ENCODE peak calls at places on chromosomes 16 and 17, in seven cellular contexts. G is brain microvascular endothelial cell, E is SJSA1, O is Peyer's patch, C is stomach, V is breast epithelium, I is uterus. X is an unnamed sample.
A peak's percentile ranks its signal among the peaks of the same experiment; 100 is the strongest.

GRCh38 chr17:17564896-17565295 is 26.6 kb downstream of the PEMT start:
- DNase-seq in V (no peak), C (no peak), E (no peak), G (no peak), I (no peak), O (no peak), X (no peak)

GRCh38 chr16:17768257-17768656 is 297.5 kb upstream of the XYLT1 start:
- DNase-seq in V (no peak), C (no peak), O (no peak), E (no peak), G (peak; percentile 80), I (no peak), X (no peak)

GRCh38 chr17:13428611-13429042 is 173.1 kb downstream of the HS3ST3A1 start:
- DNase-seq in V (no peak), O (no peak), I (no peak), E (no peak), G (no peak), C (no peak), X (no peak)

GRCh38 chr16:31874354-31875111 is 926 bp downstream of the ZNF267 start:
- DNase-seq in V (no peak), C (no peak), E (no peak), O (no peak), I (no peak), G (peak; percentile 22), X (peak; percentile 19)

GRCh38 chr17:50928662-50929061 is 62.5 kb upstream of the TOB1 start:
- DNase-seq in O (no peak), G (no peak), E (no peak), V (no peak), I (no peak), C (no peak), X (no peak)

GRCh38 chr16:65600046-65600445 is 478.2 kb upstream of the CDH11 start:
- DNase-seq in V (no peak), E (no peak), C (no peak), G (no peak), O (no peak), I (no peak), X (no peak)

GRCh38 chr16:2428051-2428786 is 1.0 kb upstream of the CCNF start:
- DNase-seq in E (peak; percentile 62), O (peak; percentile 65), G (no peak), I (peak; percentile 44), V (no peak), C (peak; percentile 40), X (no peak)

GRCh38 chr17:40699880-40700279 is 3.7 kb downstream of the KRT24 start:
- DNase-seq in G (no peak), E (no peak), V (no peak), C (no peak), I (peak; percentile 31), O (no peak), X (no peak)

GRCh38 chr17:1366234-1366633 is 33.8 kb downstream of the YWHAE start:
- DNase-seq in C (no peak), E (no peak), G (no peak), I (no peak), V (no peak), O (no peak), X (no peak)

GRCh38 chr16:19837331-19837943 is 47.2 kb downstream of the GPRC5B start:
- DNase-seq in I (no peak), G (no peak), O (no peak), E (no peak), V (no peak), C (no peak), X (no peak)

GRCh38 chr16:4936991-4937781 is at the start of gene PPL:
- DNase-seq in C (peak; percentile 97), E (no peak), G (no peak), V (peak; percentile 92), O (peak; percentile 98), I (peak; percentile 61), X (no peak)

GRCh38 chr17:50264263-50265113 is 9.8 kb upstream of the TMEM92 start:
- DNase-seq in V (no peak), G (peak; percentile 46), O (peak; percentile 33), I (peak; percentile 77), C (no peak), E (peak; percentile 58), X (no peak)

GRCh38 chr16:67248401-67249177 is at the start of gene SLC9A5:
- DNase-seq in E (no peak), V (no peak), O (peak; percentile 54), I (no peak), G (no peak), C (no peak), X (no peak)

GRCh38 chr17:77507116-77507885 is 366.5 kb downstream of the SEC14L1 start:
- DNase-seq in G (no peak), C (no peak), O (no peak), E (no peak), I (peak; percentile 9), V (no peak), X (no peak)

GRCh38 chr17:42403150-42403549 is 14.9 kb upstream of the STAT3 start:
- DNase-seq in O (peak; percentile 59), V (no peak), G (no peak), C (peak; percentile 28), I (no peak), E (no peak), X (peak; percentile 38)
- H3K27ac ChIP-seq in O (peak overlapping the region; percentile 54), V (peak overlapping the region; percentile 69), G (no peak overlapping the region), C (no peak overlapping the region), I (peak overlapping the region; percentile 44), E (no peak overlapping the region), X (no peak overlapping the region)

GRCh38 chr16:88539652-88540345 is 30.4 kb upstream of the ZC3H18 start:
- DNase-seq in V (no peak), G (no peak), O (no peak), E (no peak), C (no peak), I (no peak), X (no peak)
- H3K27ac ChIP-seq in V (no peak overlapping the region), G (no peak overlapping the region), O (no peak overlapping the region), E (no peak overlapping the region), C (no peak overlapping the region), I (no peak overlapping the region), X (no peak overlapping the region)

DNA sequence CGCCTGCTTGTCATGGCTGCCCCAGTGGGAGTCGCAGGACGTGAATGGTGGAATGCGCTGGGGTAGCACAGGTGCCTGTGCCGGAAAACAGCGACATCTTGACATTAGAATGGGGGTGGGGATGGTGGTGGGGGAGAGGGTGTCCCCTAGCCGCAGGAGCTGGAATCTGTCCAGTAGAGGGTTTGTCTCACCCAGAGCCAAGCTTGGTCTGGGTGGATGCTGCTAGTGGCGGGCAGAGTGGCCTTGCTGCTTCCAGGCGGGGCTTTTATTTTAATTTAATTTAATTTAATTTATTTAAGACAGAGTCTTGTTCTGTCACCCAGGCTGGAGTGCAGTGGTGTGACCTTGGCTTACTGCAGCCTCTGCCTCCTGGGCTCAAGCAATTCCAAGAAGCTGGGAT is 7.7 kb downstream of the BAIAP2 start:
- DNase-seq in I (no peak), E (no peak), V (no peak), G (no peak), C (no peak), O (no peak), X (no peak)
- H3K27ac ChIP-seq in I (no peak overlapping the region), E (no peak overlapping the region), V (peak overlapping the region; percentile 88), G (no peak overlapping the region), C (no peak overlapping the region), O (no peak overlapping the region), X (no peak overlapping the region)

GRCh38 chr17:81033535-81034167 is 1.3 kb upstream of the BAIAP2 start:
- DNase-seq in E (no peak), V (no peak), O (no peak), C (no peak), I (no peak), G (no peak), X (no peak)
- H3K27ac ChIP-seq in E (no peak overlapping the region), V (no peak overlapping the region), O (no peak overlapping the region), C (no peak overlapping the region), I (no peak overlapping the region), G (no peak overlapping the region), X (no peak overlapping the region)

DNA sequence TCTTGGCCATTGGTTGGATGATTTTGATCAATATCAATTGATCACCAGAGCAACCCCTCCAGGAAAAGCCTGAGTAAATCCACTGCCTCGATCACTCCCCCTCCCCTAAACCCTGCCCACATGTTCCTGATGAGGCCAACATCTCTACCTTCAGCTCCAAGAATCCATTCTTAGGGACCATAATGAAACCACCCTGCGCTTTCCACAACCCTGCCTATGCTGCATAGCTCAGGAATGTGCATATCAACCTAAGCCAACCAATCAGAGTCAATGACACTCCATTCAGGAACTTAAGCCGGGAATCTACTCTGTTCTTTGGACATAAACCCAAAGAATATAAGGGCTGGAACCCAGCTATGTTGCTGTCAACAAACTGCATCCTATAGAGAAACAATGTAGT is 86.3 kb downstream of the MYH11 start:
- DNase-seq in E (no peak), G (peak; percentile 64), I (no peak), V (no peak), C (no peak), O (no peak), X (no peak)
- H3K27ac ChIP-seq in E (no peak overlapping the region), G (peak overlapping the region; percentile 25), I (peak overlapping the region; percentile 54), V (peak overlapping the region; percentile 29), C (no peak overlapping the region), O (no peak overlapping the region), X (no peak overlapping the region)

GRCh38 chr16:15836965-15837611 is 19.7 kb downstream of the MYH11 start:
- DNase-seq in C (no peak), V (no peak), G (no peak), O (no peak), E (no peak), I (no peak), X (no peak)
- H3K27ac ChIP-seq in C (no peak overlapping the region), V (no peak overlapping the region), G (no peak overlapping the region), O (no peak overlapping the region), E (no peak overlapping the region), I (peak overlapping the region; percentile 85), X (no peak overlapping the region)

GRCh38 chr17:63443053-63443452 is 3.1 kb downstream of the CYB561 start:
- DNase-seq in V (no peak), G (no peak), C (no peak), O (no peak), E (no peak), I (no peak), X (no peak)
- H3K27ac ChIP-seq in V (no peak overlapping the region), G (no peak overlapping the region), C (no peak overlapping the region), O (no peak overlapping the region), E (no peak overlapping the region), I (no peak overlapping the region), X (no peak overlapping the region)

GRCh38 chr17:260944-261343 is 79.5 kb upstream of the DOC2B start:
- DNase-seq in C (no peak), I (peak; percentile 1), G (no peak), O (peak; percentile 22), E (peak; percentile 8), V (no peak), X (no peak)
- H3K27ac ChIP-seq in C (no peak overlapping the region), I (peak overlapping the region; percentile 1), G (no peak overlapping the region), O (no peak overlapping the region), E (no peak overlapping the region), V (no peak overlapping the region), X (no peak overlapping the region)

GRCh38 chr17:48578616-48579560 is 738 bp upstream of the HOXB4 start:
- DNase-seq in E (no peak), C (no peak), O (no peak), G (no peak), I (no peak), V (no peak), X (no peak)

GRCh38 chr17:48583708-48584582 is 5.8 kb upstream of the HOXB4 start:
- DNase-seq in G (no peak), O (no peak), I (no peak), V (no peak), C (no peak), E (no peak), X (no peak)

GRCh38 chr17:48579738-48580543 is 1.8 kb upstream of the HOXB4 start:
- DNase-seq in E (no peak), G (no peak), O (peak; percentile 64), V (no peak), C (no peak), I (no peak), X (no peak)

GRCh38 chr17:48586355-48586924 is 3.6 kb downstream of the HOXB3 start:
- DNase-seq in V (no peak), O (no peak), C (no peak), E (no peak), G (no peak), I (no peak), X (peak; percentile 42)

GRCh38 chr17:48582750-48583069 is 4.6 kb upstream of the HOXB4 start:
- DNase-seq in O (no peak), E (no peak), V (no peak), G (no peak), C (no peak), I (no peak), X (no peak)
- H3K27ac ChIP-seq in O (peak overlapping the region; percentile 81), E (no peak overlapping the region), V (peak overlapping the region; percentile 84), G (no peak overlapping the region), C (peak overlapping the region; percentile 47), I (peak overlapping the region; percentile 87), X (no peak overlapping the region)